ENCODE peak calls at places on chromosomes 12 and 14, in eight cellular contexts. B is NCI-H226; Y is SW 1271; E is cardiac fibroblast; U is globus pallidus; I is trophoblast cell; A is stimulated activated CD4-positive, alpha-beta T cell treated with anti-CD3 and anti-CD28 coated beads, TNF-alpha, amount 100 ng/mL, for 48 hours; D is small intestine. Q is an unnamed sample.

GRCh38 chr12:45914090-45914489 is 76.3 kb downstream of the SCAF11 start:
- DNase-seq in B (peak; percentile 90), Y (peak; percentile 42), E (peak; percentile 77), U (no peak), I (no peak), A (no peak), D (no peak), Q (no peak)

GRCh38 chr12:31306871-31307270 is 19.1 kb downstream of the SINHCAF start:
- DNase-seq in B (peak; percentile 51), Y (no peak), E (no peak), U (no peak), I (no peak), A (no peak), D (no peak), Q (no peak)

GRCh38 chr12:130949806-130950205 is 3.9 kb upstream of the ADGRD1 start:
- DNase-seq in B (no peak), Y (no peak), E (no peak), U (no peak), I (peak; percentile 62), A (no peak), D (no peak), Q (no peak)

GRCh38 chr12:80173465-80173864 is 74.1 kb downstream of the OTOGL start:
- DNase-seq in B (no peak), Y (no peak), E (no peak), U (no peak), I (no peak), A (no peak), D (no peak), Q (no peak)

GRCh38 chr12:6201775-6202292 is 1.6 kb downstream of the CD9 start:
- DNase-seq in B (no peak), Y (no peak), E (no peak), U (no peak), I (no peak), A (no peak), D (peak; percentile 55), Q (no peak)

GRCh38 chr12:92363295-92364146 is 217.9 kb upstream of the BTG1 start:
- DNase-seq in B (no peak), Y (no peak), E (peak; percentile 27), U (peak; percentile 72), I (no peak), A (no peak), D (no peak), Q (no peak)

GRCh38 chr12:25386823-25387134 is 136.1 kb upstream of the KRAS start:
- DNase-seq in B (no peak), Y (no peak), E (no peak), U (no peak), I (no peak), A (no peak), D (no peak), Q (no peak)

GRCh38 chr14:66066991-66067788 is 419.0 kb upstream of the CCDC196 start:
- DNase-seq in B (no peak), Y (no peak), E (peak; percentile 33), U (no peak), I (no peak), A (no peak), D (no peak), Q (no peak)

GRCh38 chr14:67251573-67252226 is 10.5 kb downstream of the PALS1 start:
- DNase-seq in B (peak; percentile 78), Y (peak; percentile 40), E (peak; percentile 24), U (no peak), I (no peak), A (no peak), D (no peak), Q (no peak)

GRCh38 chr12:116143883-116144266 is 133.6 kb downstream of the MED13L start:
- DNase-seq in B (peak; percentile 59), Y (peak; percentile 50), E (peak; percentile 73), U (no peak), I (peak; percentile 62), A (no peak), D (no peak), Q (no peak)

GRCh38 chr12:118537481-118537917 is 161.1 kb downstream of the SUDS3 start:
- DNase-seq in B (no peak), Y (no peak), E (no peak), U (peak; percentile 6), I (no peak), A (no peak), D (no peak), Q (no peak)

GRCh38 chr12:72499244-72499643 is 227.1 kb downstream of the TRHDE start:
- DNase-seq in B (no peak), Y (no peak), E (no peak), U (no peak), I (no peak), A (no peak), D (no peak), Q (no peak)

GRCh38 chr12:124869011-124869665 is 5.5 kb upstream of the SCARB1 start:
- DNase-seq in B (no peak), Y (no peak), E (no peak), U (no peak), I (peak; percentile 98), A (no peak), D (no peak), Q (no peak)

GRCh38 chr12:3647504-3647903 is 105.4 kb downstream of the CRACR2A start:
- DNase-seq in B (no peak), Y (no peak), E (peak; percentile 63), U (no peak), I (no peak), A (no peak), D (no peak), Q (no peak)

GRCh38 chr14:52949711-52950409 is 990 bp downstream of the FERMT2 start:
- DNase-seq in B (peak; percentile 10), Y (peak; percentile 27), E (peak; percentile 64), U (peak; percentile 60), I (peak; percentile 76), A (no peak), D (no peak), Q (no peak)

GRCh38 chr12:14308516-14308915 is 57.0 kb upstream of the ATF7IP start:
- DNase-seq in B (no peak), Y (no peak), E (no peak), U (no peak), I (no peak), A (no peak), D (no peak), Q (no peak)